ENCODE peak calls at places on chromosomes 11 and 22, in nine cellular contexts. D, J, L, S, F, X, U, C and W are unnamed samples.

GRCh38 chr22:46547179-46547882 is 9.9 kb upstream of the CELSR1 start:
- DNase-seq in L (peak), D (peak), X (peak), F (no peak), J (peak), S (no peak), U (no peak), C (peak), W (no peak)

GRCh38 chr11:70467196-70468085 is 69.1 kb downstream of the CTTN start:
- DNase-seq in U (peak), L (peak), S (peak), X (peak), J (peak), F (peak), D (peak), C (peak), W (no peak)

GRCh38 chr11:61294717-61295595 is at the start of gene VWCE:
- DNase-seq in S (peak), X (peak), U (no peak), D (peak), F (no peak), J (peak), C (peak), L (peak), W (peak)

GRCh38 chr22:38075105-38075825 is 8.7 kb downstream of the SLC16A8 start:
- DNase-seq in J (no peak), C (no peak), L (no peak), D (no peak), F (no peak), S (no peak), X (no peak), U (no peak), W (no peak)

GRCh38 chr22:48319321-48320047 is 1508.2 kb downstream of the BRD1 start:
- DNase-seq in J (no peak), C (no peak), L (no peak), F (no peak), X (no peak), S (no peak), D (peak), U (no peak), W (no peak)

GRCh38 chr11:74278721-74279148 is 32.7 kb downstream of the P4HA3 start:
- DNase-seq in X (peak), U (no peak), D (no peak), F (no peak), S (peak), J (peak), C (no peak), L (peak), W (no peak)

GRCh38 chr22:11627436-11627797 is 3900.6 kb upstream of the OR11H1 start:
- DNase-seq in C (no peak), J (no peak), D (no peak), L (peak), F (no peak), S (no peak), U (no peak), X (no peak), W (no peak)

GRCh38 chr11:130247289-130247688 is 67.4 kb downstream of the ZBTB44 start:
- DNase-seq in F (no peak), X (no peak), U (no peak), L (no peak), J (no peak), D (no peak), S (no peak), C (no peak), W (no peak)

GRCh38 chr11:67373916-67374570 is 645 bp upstream of the CLCF1 start:
- DNase-seq in U (peak), L (peak), F (no peak), S (peak), D (peak), X (peak), J (peak), C (peak), W (peak)

GRCh38 chr11:3894128-3894731 is 38.8 kb downstream of the STIM1 start:
- DNase-seq in C (no peak), L (peak), U (no peak), J (no peak), S (no peak), D (peak), F (peak), X (peak), W (no peak)

GRCh38 chr11:29214833-29215232 is 802.0 kb downstream of the KCNA4 start:
- DNase-seq in C (no peak), L (peak), F (no peak), D (no peak), X (peak), U (no peak), J (no peak), S (no peak), W (no peak)

GRCh38 chr22:47626428-47627390 is 864.3 kb downstream of the TBC1D22A start:
- DNase-seq in C (no peak), F (no peak), D (no peak), L (no peak), J (no peak), X (no peak), U (peak), S (no peak), W (no peak)

GRCh38 chr11:58530236-58530635 is 22.3 kb upstream of the OR5B21 start:
- DNase-seq in J (no peak), L (no peak), C (no peak), X (no peak), F (no peak), U (no peak), D (no peak), S (no peak), W (no peak)

GRCh38 chr11:16909375-16910035 is 104.7 kb downstream of the PLEKHA7 start:
- DNase-seq in X (no peak), C (no peak), D (no peak), U (no peak), S (no peak), J (no peak), L (no peak), F (peak), W (no peak)

GRCh38 chr11:102451693-102452460 is 688 bp downstream of the TMEM123 start:
- DNase-seq in J (peak), X (no peak), S (peak), L (peak), C (peak), U (no peak), D (peak), F (no peak), W (peak)

GRCh38 chr11:10288881-10289764 is 4.9 kb downstream of the SBF2 start:
- DNase-seq in S (no peak), X (no peak), D (no peak), C (no peak), U (no peak), J (no peak), L (no peak), F (no peak), W (no peak)

GRCh38 chr22:50677493-50678217 is 5.0 kb downstream of the SHANK3 start:
- DNase-seq in X (no peak), U (no peak), C (peak), J (no peak), S (no peak), D (no peak), F (no peak), L (no peak), W (no peak)

GRCh38 chr22:49322861-49323622 is 504.6 kb downstream of the BRD1 start:
- DNase-seq in F (no peak), J (no peak), U (no peak), S (no peak), D (peak), X (no peak), C (peak), L (no peak), W (no peak)

GRCh38 chr22:31614781-31615480 is 47.1 kb downstream of the PISD start:
- DNase-seq in X (no peak), L (no peak), J (no peak), C (no peak), S (peak), U (no peak), F (no peak), D (peak), W (no peak)

GRCh38 chr11:65488273-65489058 is 10.4 kb upstream of the MALAT1 start:
- DNase-seq in C (no peak), U (no peak), F (no peak), J (no peak), L (peak), D (peak), S (peak), X (peak), W (no peak)

GRCh38 chr22:25668437-25668836 is 73.6 kb upstream of the MYO18B start:
- DNase-seq in J (no peak), D (no peak), F (no peak), U (no peak), L (peak), X (peak), S (peak), C (no peak), W (no peak)

GRCh38 chr11:72069787-72070251 is 10.5 kb downstream of the NUMA1 start:
- DNase-seq in F (no peak), L (peak), D (peak), S (peak), U (peak), J (peak), X (peak), C (no peak), W (no peak)

GRCh38 chr22:27537481-27537891 is 264.1 kb downstream of the MN1 start:
- DNase-seq in L (no peak), S (peak), C (peak), D (peak), F (no peak), U (no peak), J (no peak), X (no peak), W (no peak)

GRCh38 chr11:6233984-6234313 is 487 bp downstream of the FHIP1B start:
- DNase-seq in L (no peak), J (no peak), C (no peak), S (no peak), D (peak), X (no peak), U (no peak), F (no peak), W (no peak)

GRCh38 chr11:10305964-10306918 is 1.4 kb downstream of the ADM start:
- DNase-seq in F (no peak), C (peak), S (peak), D (peak), U (no peak), J (no peak), L (no peak), X (no peak), W (no peak)

GRCh38 chr22:50528682-50529415 is 963 bp downstream of the TYMP start:
- DNase-seq in C (no peak), J (peak), L (no peak), D (no peak), X (no peak), F (no peak), U (no peak), S (no peak), W (no peak)

GRCh38 chr11:103370076-103370475 is 260.9 kb downstream of the DYNC2H1 start:
- DNase-seq in S (no peak), D (no peak), F (no peak), L (no peak), X (no peak), C (no peak), J (no peak), U (no peak), W (no peak)

GRCh38 chr11:13448876-13449275 is 14.1 kb downstream of the BTBD10 start:
- DNase-seq in F (no peak), L (peak), D (peak), J (no peak), S (no peak), X (no peak), U (no peak), C (no peak), W (no peak)

GRCh38 chr22:36733271-36733670 is 29.7 kb upstream of the CACNG2 start:
- DNase-seq in J (no peak), C (peak), S (no peak), F (no peak), U (no peak), L (no peak), X (no peak), D (no peak), W (no peak)

GRCh38 chr11:118530683-118531596 is at the start of gene TMEM25:
- DNase-seq in D (peak), F (no peak), X (peak), L (peak), S (peak), J (peak), C (peak), U (no peak), W (peak)

GRCh38 chr22:19208287-19208847 is 29.8 kb upstream of the SLC25A1 start:
- DNase-seq in L (no peak), C (no peak), J (no peak), U (no peak), S (no peak), D (no peak), F (no peak), X (no peak), W (no peak)

GRCh38 chr11:77580712-77581337 is 8.9 kb upstream of the AQP11 start:
- DNase-seq in J (no peak), D (no peak), L (no peak), C (no peak), U (no peak), F (no peak), S (no peak), X (no peak), W (no peak)

GRCh38 chr22:49296561-49296960 is 531.1 kb downstream of the BRD1 start:
- DNase-seq in F (no peak), J (no peak), X (no peak), C (peak), D (no peak), S (no peak), U (no peak), L (no peak), W (no peak)

GRCh38 chr11:86313793-86314192 is 11.8 kb downstream of the HIKESHI start:
- DNase-seq in L (no peak), J (no peak), D (no peak), U (no peak), C (no peak), X (no peak), S (no peak), F (no peak), W (no peak)

GRCh38 chr11:7706377-7706776 is at the start of gene OVCH2:
- DNase-seq in D (no peak), F (no peak), L (no peak), C (no peak), X (no peak), U (no peak), J (no peak), S (no peak), W (no peak)

GRCh38 chr11:129458756-129459535 is 83.3 kb downstream of the BARX2 start:
- DNase-seq in U (no peak), C (no peak), X (no peak), J (no peak), S (no peak), D (no peak), F (no peak), L (no peak), W (no peak)

GRCh38 chr22:22895776-22896445 is 8.3 kb downstream of the IGLL5 start:
- DNase-seq in U (no peak), J (no peak), F (no peak), S (no peak), C (no peak), X (no peak), L (no peak), D (peak), W (no peak)

GRCh38 chr22:19016081-19016480 is 80.0 kb upstream of the PRODH start:
- DNase-seq in D (no peak), F (no peak), C (no peak), J (no peak), U (no peak), S (no peak), X (no peak), L (no peak), W (no peak)

GRCh38 chr11:19644316-19644715 is 68.3 kb upstream of the NAV2 start:
- DNase-seq in L (no peak), F (no peak), S (no peak), D (no peak), X (no peak), U (no peak), J (no peak), C (no peak), W (no peak)
- TF ChIP-seq CTCF in L (no peak), F (no peak), S (no peak), D (no peak), X (no peak), U (no peak), J (no peak), C (no peak), W (no peak)

GRCh38 chr11:62452261-62452660 is 33.4 kb downstream of the SCGB1A1 start:
- DNase-seq in F (no peak), U (no peak), D (no peak), J (no peak), X (no peak), C (no peak), S (no peak), L (no peak), W (no peak)
- TF ChIP-seq CTCF in F (no peak), U (no peak), D (no peak), J (no peak), X (no peak), C (no peak), S (no peak), L (no peak), W (no peak)

GRCh38 chr22:44181912-44182590 is 1.3 kb downstream of the PARVG start:
- DNase-seq in S (no peak), D (peak), X (no peak), J (no peak), U (no peak), C (no peak), L (no peak), F (no peak), W (no peak)
- TF ChIP-seq CTCF in S (no peak), D (no peak), X (no peak), J (no peak), U (no peak), C (no peak), L (no peak), F (no peak), W (no peak)

GRCh38 chr11:75350743-75351540 is 519 bp downstream of the ARRB1 start:
- DNase-seq in F (no peak), U (no peak), S (peak), J (no peak), L (peak), X (no peak), C (peak), D (peak), W (peak)
- TF ChIP-seq CTCF in F (peak), U (peak), S (no peak), J (no peak), L (peak), X (no peak), C (no peak), D (no peak), W (no peak)

GRCh38 chr11:31303644-31304043 is 65.9 kb downstream of the DCDC1 start:
- DNase-seq in U (no peak), D (no peak), J (no peak), C (no peak), L (no peak), S (no peak), X (no peak), F (no peak), W (no peak)

GRCh38 chr11:31301549-31302225 is 67.9 kb downstream of the DCDC1 start:
- DNase-seq in J (no peak), S (no peak), F (no peak), L (no peak), D (no peak), X (no peak), C (no peak), U (no peak), W (no peak)
- TF ChIP-seq CTCF in J (no peak), S (no peak), F (no peak), L (no peak), D (no peak), X (no peak), C (no peak), U (no peak), W (no peak)

DNA sequence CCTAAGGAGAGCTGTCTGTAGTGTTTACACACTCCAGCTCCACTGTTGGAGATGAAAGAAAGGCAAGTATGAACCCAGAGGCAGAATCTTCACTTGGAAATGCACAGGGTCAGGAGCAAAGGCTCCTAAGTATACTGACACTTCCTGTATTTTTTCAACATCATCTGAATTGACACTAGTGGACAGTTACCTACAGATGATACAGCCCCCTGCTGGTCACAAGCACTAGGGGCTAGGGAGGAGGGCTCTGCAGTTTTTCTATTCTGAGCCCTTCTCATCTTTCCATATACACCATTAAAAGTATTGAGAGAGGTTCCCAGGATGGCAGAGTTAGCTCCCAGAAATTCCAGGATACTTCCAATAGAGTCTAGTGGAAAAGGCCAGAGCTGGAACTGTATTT is 290.3 kb upstream of the API5 start:
- DNase-seq in C (no peak), U (no peak), J (no peak), L (no peak), S (no peak), X (no peak), F (no peak), D (no peak), W (no peak)
- TF ChIP-seq CTCF in C (no peak), U (peak), J (peak), L (no peak), S (no peak), X (no peak), F (peak), D (no peak), W (no peak)

GRCh38 chr11:120455487-120455886 is 56.1 kb upstream of the GRIK4 start:
- DNase-seq in F (no peak), L (no peak), D (no peak), U (no peak), S (no peak), X (no peak), J (no peak), C (no peak), W (no peak)
- TF ChIP-seq CTCF in F (no peak), L (no peak), D (no peak), U (no peak), S (no peak), X (no peak), J (no peak), C (no peak), W (no peak)